ENCODE peak calls at places on chromosome 15, in eight cellular contexts. Z is left lung; P is body of pancreas; R is IMR-90; X is heart left ventricle; J is lower lobe of right lung; I is HepG2; W is CD8-positive, alpha-beta T cell. G is an unnamed sample.

GRCh38 chr15:79463043-79463780 is 31.1 kb downstream of the MINAR1 start:
- ATAC-seq in P (peak), W (no peak), J (no peak), I (no peak), Z (no peak), R (no peak), X (no peak), G (no peak)

GRCh38 chr15:85430406-85431204 is 50.2 kb downstream of the AKAP13 start:
- ATAC-seq in I (no peak), W (no peak), Z (no peak), X (no peak), P (no peak), R (no peak), J (no peak), G (no peak)

GRCh38 chr15:77191230-77191834 is 120.4 kb upstream of the TSPAN3 start:
- ATAC-seq in P (no peak), W (no peak), X (no peak), R (no peak), I (no peak), J (peak), Z (peak), G (no peak)

GRCh38 chr15:48393650-48394049 is 62.4 kb downstream of the DUT start:
- ATAC-seq in W (no peak), P (no peak), Z (peak), I (no peak), J (peak), R (peak), X (peak), G (no peak)

GRCh38 chr15:80502782-80503181 is 98.6 kb downstream of the ARNT2 start:
- ATAC-seq in Z (no peak), I (no peak), J (no peak), R (no peak), W (no peak), P (no peak), X (peak), G (peak)

GRCh38 chr15:91921188-91921820 is 67.8 kb downstream of the SLCO3A1 start:
- ATAC-seq in W (peak), R (no peak), P (peak), J (peak), Z (peak), X (no peak), I (no peak), G (peak)

GRCh38 chr15:67023517-67024321 is 41.7 kb upstream of the SMAD3 start:
- ATAC-seq in J (peak), P (peak), Z (peak), W (no peak), R (peak), I (peak), X (peak), G (peak)

GRCh38 chr15:28873585-28874139 is 12.1 kb upstream of the APBA2 start:
- ATAC-seq in J (no peak), I (peak), Z (no peak), W (peak), X (no peak), P (peak), R (peak), G (no peak)

GRCh38 chr15:63942486-63943365 is 103.6 kb downstream of the DAPK2 start:
- ATAC-seq in R (no peak), Z (no peak), P (no peak), W (no peak), J (no peak), X (no peak), I (no peak), G (no peak)

GRCh38 chr15:43132830-43133428 is 457 bp upstream of the TMEM62 start:
- ATAC-seq in P (peak), J (peak), W (no peak), X (peak), R (no peak), I (peak), Z (peak), G (no peak)

GRCh38 chr15:72998226-72998625 is 54.0 kb upstream of the NEO1 start:
- ATAC-seq in X (no peak), R (no peak), J (no peak), P (no peak), W (no peak), Z (no peak), I (no peak), G (no peak)

GRCh38 chr15:64089553-64090280 is 3.9 kb downstream of the CIAO2A start:
- ATAC-seq in I (no peak), X (peak), P (no peak), R (no peak), W (no peak), J (no peak), Z (no peak), G (no peak)

GRCh38 chr15:64032327-64032726 is 14.0 kb downstream of the DAPK2 start:
- ATAC-seq in J (no peak), X (peak), W (no peak), P (no peak), R (no peak), Z (no peak), I (no peak), G (no peak)

GRCh38 chr15:91912336-91912735 is 58.8 kb downstream of the SLCO3A1 start:
- ATAC-seq in J (no peak), I (no peak), W (no peak), Z (no peak), R (no peak), X (no peak), P (no peak), G (no peak)

GRCh38 chr15:35254052-35254451 is 169.0 kb upstream of the NANOGP8 start:
- ATAC-seq in P (no peak), X (no peak), R (no peak), Z (no peak), W (no peak), J (no peak), I (no peak), G (no peak)

GRCh38 chr15:29364429-29365078 is 94.9 kb upstream of the NSMCE3 start:
- ATAC-seq in W (no peak), J (no peak), Z (peak), P (no peak), R (peak), I (peak), X (peak), G (no peak)

GRCh38 chr15:84782346-84782745 is 34.0 kb downstream of the ZNF592 start:
- ATAC-seq in R (no peak), J (no peak), W (no peak), I (no peak), Z (no peak), X (no peak), P (no peak), G (no peak)

GRCh38 chr15:64209680-64210334 is 47.0 kb upstream of the PPIB start:
- ATAC-seq in R (peak), W (no peak), X (no peak), J (no peak), I (no peak), P (no peak), Z (peak), G (no peak)

GRCh38 chr15:71549697-71550096 is 260.7 kb upstream of the NR2E3 start:
- ATAC-seq in X (peak), Z (no peak), I (no peak), R (no peak), W (no peak), J (no peak), P (no peak), G (no peak)

GRCh38 chr15:98914626-98915025 is 93.0 kb downstream of the PGPEP1L start:
- ATAC-seq in J (peak), Z (peak), P (no peak), I (no peak), R (peak), W (no peak), X (no peak), G (peak)

GRCh38 chr15:51708013-51708412 is 26.7 kb downstream of the SCG3 start:
- ATAC-seq in R (no peak), P (peak), X (no peak), I (peak), J (no peak), W (no peak), Z (no peak), G (no peak)

GRCh38 chr15:85316244-85316934 is 64.0 kb upstream of the AKAP13 start:
- ATAC-seq in P (no peak), R (no peak), J (no peak), I (peak), W (peak), X (no peak), Z (no peak), G (no peak)

GRCh38 chr15:65086680-65087111 is 10.2 kb downstream of the KBTBD13 start:
- ATAC-seq in R (no peak), P (no peak), Z (no peak), I (peak), X (no peak), W (no peak), J (no peak), G (no peak)

GRCh38 chr15:67024998-67025368 is 40.4 kb upstream of the SMAD3 start:
- ATAC-seq in X (no peak), W (no peak), J (no peak), P (no peak), Z (no peak), R (no peak), I (no peak), G (no peak)

GRCh38 chr15:99275061-99275460 is 23.8 kb downstream of the LRRC28 start:
- ATAC-seq in X (no peak), R (no peak), J (no peak), P (no peak), I (no peak), W (no peak), Z (no peak), G (no peak)

GRCh38 chr15:29566914-29567313 is 255.4 kb downstream of the TJP1 start:
- ATAC-seq in P (no peak), X (no peak), J (no peak), I (no peak), W (no peak), Z (no peak), R (no peak), G (no peak)

GRCh38 chr15:85421116-85421925 is 40.9 kb downstream of the AKAP13 start:
- ATAC-seq in X (peak), J (peak), R (peak), P (no peak), W (no peak), Z (peak), I (no peak), G (no peak)

GRCh38 chr15:52559022-52559421 is 9.8 kb downstream of the ARPP19 start:
- ATAC-seq in X (no peak), P (no peak), J (peak), W (no peak), R (no peak), I (no peak), Z (no peak), G (no peak)

GRCh38 chr15:77419050-77419835 is 661 bp downstream of the PEAK1 start:
- ATAC-seq in J (no peak), P (peak), R (peak), Z (peak), I (peak), X (peak), W (no peak), G (no peak)

GRCh38 chr15:34855893-34856292 is 60.5 kb upstream of the ACTC1 start:
- ATAC-seq in Z (no peak), J (no peak), P (no peak), X (peak), W (no peak), R (peak), I (no peak), G (no peak)

GRCh38 chr15:80953001-80953952 is 36.3 kb downstream of the MESD start:
- ATAC-seq in Z (no peak), I (no peak), W (no peak), R (peak), X (no peak), J (no peak), P (no peak), G (no peak)

GRCh38 chr15:62112616-62113593 is 46.1 kb downstream of the C2CD4A start:
- ATAC-seq in J (peak), P (peak), Z (peak), I (peak), W (no peak), X (peak), R (peak), G (no peak)

GRCh38 chr15:73375012-73375411 is 6.3 kb upstream of the HCN4 start:
- ATAC-seq in J (no peak), Z (no peak), W (no peak), P (no peak), X (peak), R (no peak), I (no peak), G (no peak)

GRCh38 chr15:100531823-100532222 is 3.1 kb upstream of the CERS3 start:
- ATAC-seq in R (no peak), Z (no peak), J (no peak), P (no peak), W (no peak), X (no peak), I (no peak), G (no peak)

GRCh38 chr15:38610748-38611147 is 46.1 kb upstream of the RASGRP1 start:
- ATAC-seq in X (no peak), R (no peak), Z (no peak), W (peak), P (no peak), I (no peak), J (no peak), G (no peak)

GRCh38 chr15:68698708-68699107 is 119.9 kb downstream of the CORO2B start:
- ATAC-seq in R (no peak), X (no peak), P (no peak), Z (no peak), I (no peak), W (no peak), J (no peak), G (no peak)

GRCh38 chr15:68699881-68700394 is 120.8 kb downstream of the ANP32A start:
- ATAC-seq in Z (no peak), P (no peak), X (peak), I (no peak), J (peak), R (no peak), W (no peak), G (peak)

GRCh38 chr15:68699124-68699880 is 120.5 kb downstream of the CORO2B start:
- ATAC-seq in P (no peak), Z (no peak), R (no peak), I (no peak), X (no peak), J (no peak), W (no peak), G (no peak)

GRCh38 chr15:68701886-68702285 is 118.8 kb downstream of the ANP32A start:
- ATAC-seq in P (no peak), I (no peak), X (no peak), Z (no peak), R (no peak), J (no peak), W (no peak), G (no peak)

DNA sequence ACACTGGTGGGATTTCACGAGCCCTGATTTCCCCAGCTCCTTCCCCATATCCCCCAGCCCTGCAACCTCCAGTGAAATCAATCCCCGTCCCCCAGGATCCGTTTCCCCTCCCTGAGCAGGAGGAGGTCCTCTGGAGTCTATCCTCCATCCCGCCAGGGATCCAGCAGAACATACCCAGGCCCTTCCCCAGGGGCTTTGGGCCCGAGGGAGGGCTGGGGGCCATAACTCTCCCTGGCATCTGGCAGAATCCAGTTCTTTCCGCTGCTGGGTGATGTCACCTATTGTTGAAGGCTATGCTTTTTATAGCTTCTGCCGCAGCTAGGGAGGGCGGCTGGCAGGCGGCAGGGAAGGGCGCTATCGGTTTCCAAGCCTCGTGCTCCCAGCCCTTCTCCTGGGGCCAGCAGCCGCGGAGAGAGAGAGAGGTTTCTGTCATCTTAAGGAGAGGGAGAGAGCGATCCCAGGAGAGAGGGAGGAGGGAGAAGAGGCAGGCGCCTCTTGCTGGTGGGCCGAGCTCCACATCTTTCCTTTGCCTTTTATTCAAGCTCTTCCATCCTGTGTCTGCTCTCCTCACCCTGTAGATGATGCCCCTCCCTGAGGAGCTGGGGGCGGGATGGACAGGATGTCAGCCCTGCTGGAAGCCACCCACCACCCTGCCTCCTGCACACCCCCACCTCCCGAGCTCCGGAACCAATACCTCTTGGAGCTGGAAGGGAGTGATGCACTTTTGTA is 120.1 kb downstream of the ANP32A start:
- ATAC-seq in R (peak), X (peak), W (no peak), P (no peak), I (no peak), Z (peak), J (peak), G (peak)
- H3K27ac ChIP-seq in R (no peak), X (peak), W (no peak), P (no peak), I (no peak), Z (peak), J (peak), G (peak)

GRCh38 chr15:56948766-56949105 is 30.3 kb downstream of the TCF12 start:
- ATAC-seq in J (no peak), W (no peak), P (no peak), I (no peak), Z (no peak), X (no peak), R (peak), G (no peak)
- H3K27ac ChIP-seq in J (no peak), W (no peak), P (no peak), I (no peak), Z (no peak), X (no peak), R (peak), G (no peak)

GRCh38 chr15:89448825-89449224 is 47.6 kb downstream of the RHCG start:
- ATAC-seq in R (no peak), X (peak), Z (no peak), I (no peak), W (no peak), J (no peak), P (no peak), G (no peak)
- H3K27ac ChIP-seq in R (no peak), X (no peak), Z (no peak), I (no peak), W (no peak), J (no peak), P (no peak), G (no peak)

GRCh38 chr15:26970712-26971210 is at the start of gene GABRG3:
- ATAC-seq in R (no peak), I (no peak), J (no peak), W (no peak), Z (no peak), P (no peak), X (no peak), G (no peak)
- H3K27ac ChIP-seq in R (no peak), I (no peak), J (no peak), W (no peak), Z (no peak), P (no peak), X (no peak), G (no peak)

GRCh38 chr15:33145447-33145846 is 49.1 kb downstream of the FMN1 start:
- ATAC-seq in Z (peak), X (no peak), J (peak), R (no peak), W (no peak), P (no peak), I (no peak), G (no peak)
- H3K27ac ChIP-seq in Z (peak), X (no peak), J (peak), R (no peak), W (no peak), P (no peak), I (no peak), G (no peak)

GRCh38 chr15:75903331-75904240 is at the start of gene FBXO22:
- ATAC-seq in P (peak), I (peak), Z (peak), R (peak), X (peak), J (peak), W (peak), G (peak)
- H3K27ac ChIP-seq in P (peak), I (peak), Z (peak), R (peak), X (peak), J (peak), W (peak), G (peak)

GRCh38 chr15:89461386-89461785 is 35.0 kb downstream of the RHCG start:
- ATAC-seq in W (no peak), P (no peak), R (no peak), J (no peak), Z (no peak), X (no peak), I (no peak), G (no peak)

GRCh38 chr15:89463113-89463512 is 33.3 kb downstream of the RHCG start:
- ATAC-seq in Z (no peak), W (no peak), J (no peak), P (peak), R (no peak), X (no peak), I (no peak), G (no peak)

GRCh38 chr15:89460048-89460447 is 36.3 kb downstream of the RHCG start:
- ATAC-seq in I (no peak), Z (no peak), P (no peak), J (no peak), X (no peak), W (no peak), R (no peak), G (no peak)

GRCh38 chr15:89459271-89460038 is 36.9 kb downstream of the RHCG start:
- ATAC-seq in Z (no peak), W (no peak), J (no peak), P (peak), I (peak), X (no peak), R (no peak), G (no peak)

GRCh38 chr15:89462198-89462912 is 34.0 kb downstream of the RHCG start:
- ATAC-seq in I (peak), X (no peak), W (no peak), P (peak), J (no peak), Z (no peak), R (peak), G (no peak)
- H3K27ac ChIP-seq in I (peak), X (no peak), W (no peak), P (peak), J (no peak), Z (no peak), R (no peak), G (no peak)

GRCh38 chr15:93359037-93359779 is 270.2 kb upstream of the RGMA start:
- ATAC-seq in P (peak), I (no peak), Z (no peak), X (no peak), R (no peak), W (no peak), J (no peak), G (no peak)
- H3K27ac ChIP-seq in P (no peak), I (no peak), Z (no peak), X (no peak), R (no peak), W (no peak), J (no peak), G (no peak)